ENCODE peak calls at places on chromosome 2, in five cellular contexts. P is dorsolateral prefrontal cortex, Y is psoas muscle, Z is upper lobe of right lung, M is HFF-Myc. R is an unnamed sample.
A peak's percentile ranks its signal among the peaks of the same experiment; 100 is the strongest.

GRCh38 chr2:71995067-71995665 is 152.5 kb downstream of the CYP26B1 start:
- DNase-seq in P (no peak), Y (no peak), Z (no peak), M (peak; percentile 38), R (no peak)

GRCh38 chr2:191927319-191927867 is 80.5 kb upstream of the CAVIN2 start:
- DNase-seq in P (no peak), Y (no peak), Z (no peak), M (peak; percentile 65), R (no peak)

GRCh38 chr2:127085260-127085666 is 21.7 kb downstream of the BIN1 start:
- DNase-seq in P (no peak), Y (peak; percentile 34), Z (peak; percentile 86), M (no peak), R (no peak)

GRCh38 chr2:121386707-121387106 is 101.7 kb upstream of the TFCP2L1 start:
- DNase-seq in P (no peak), Y (no peak), Z (no peak), M (no peak), R (no peak)

GRCh38 chr2:137199751-137200150 is 434.4 kb downstream of the THSD7B start:
- DNase-seq in P (no peak), Y (no peak), Z (no peak), M (no peak), R (no peak)

GRCh38 chr2:46983065-46983801 is 67.6 kb upstream of the MCFD2 start:
- DNase-seq in P (no peak), Y (no peak), Z (no peak), M (no peak), R (no peak)

GRCh38 chr2:134603966-134604365 is 114.8 kb downstream of the TMEM163 start:
- DNase-seq in P (no peak), Y (no peak), Z (no peak), M (no peak), R (no peak)

GRCh38 chr2:52881606-52882005 is 886.0 kb upstream of the CHAC2 start:
- DNase-seq in P (no peak), Y (no peak), Z (no peak), M (no peak), R (no peak)

GRCh38 chr2:239268549-239268948 is 132.3 kb downstream of the HDAC4 start:
- DNase-seq in P (peak; percentile 6), Y (no peak), Z (no peak), M (no peak), R (no peak)

GRCh38 chr2:127358044-127358443 is 29.7 kb downstream of the MAP3K2 start:
- DNase-seq in P (no peak), Y (no peak), Z (no peak), M (no peak), R (no peak)

GRCh38 chr2:57516740-57517340 is 529.8 kb upstream of the VRK2 start:
- DNase-seq in P (no peak), Y (no peak), Z (no peak), M (peak; percentile 2), R (no peak)

GRCh38 chr2:219507555-219508443 is 6.5 kb upstream of the ASIC4 start:
- DNase-seq in P (no peak), Y (no peak), Z (no peak), M (no peak), R (no peak)

GRCh38 chr2:155151945-155152344 is 453.4 kb downstream of the KCNJ3 start:
- DNase-seq in P (no peak), Y (no peak), Z (no peak), M (no peak), R (no peak)

GRCh38 chr2:54568876-54569298 is 112.8 kb downstream of the SPTBN1 start:
- DNase-seq in P (no peak), Y (no peak), Z (no peak), M (no peak), R (no peak)

GRCh38 chr2:170162261-170162612 is 15.7 kb upstream of the MYO3B start:
- DNase-seq in P (no peak), Y (no peak), Z (no peak), M (no peak), R (no peak)

GRCh38 chr2:68411397-68412126 is 46.5 kb downstream of the PLEK start:
- DNase-seq in P (no peak), Y (no peak), Z (no peak), M (no peak), R (no peak)

GRCh38 chr2:241314181-241314932 is 1.1 kb downstream of the HDLBP start:
- DNase-seq in P (no peak), Y (no peak), Z (no peak), M (no peak), R (no peak)

GRCh38 chr2:1887915-1888314 is 143.6 kb upstream of the PXDN start:
- DNase-seq in P (no peak), Y (no peak), Z (no peak), M (no peak), R (no peak)

GRCh38 chr2:44549099-44549471 is 187.3 kb downstream of the CAMKMT start:
- DNase-seq in P (no peak), Y (no peak), Z (no peak), M (peak; percentile 76), R (no peak)

GRCh38 chr2:173326806-173327205 is 27.9 kb upstream of the CDCA7 start:
- DNase-seq in P (no peak), Y (no peak), Z (no peak), M (no peak), R (no peak)

GRCh38 chr2:95721726-95722125 is 129.9 kb downstream of the TRIM43 start:
- DNase-seq in P (no peak), Y (no peak), Z (no peak), M (no peak), R (no peak)

GRCh38 chr2:240739797-240740196 is 48.1 kb downstream of the AQP12A start:
- DNase-seq in P (no peak), Y (no peak), Z (no peak), M (no peak), R (no peak)

GRCh38 chr2:160125366-160125765 is 63.0 kb upstream of the PLA2R1 start:
- DNase-seq in P (no peak), Y (no peak), Z (no peak), M (no peak), R (no peak)

GRCh38 chr2:64315561-64315960 is 138.4 kb upstream of the LGALSL start:
- DNase-seq in P (no peak), Y (no peak), Z (no peak), M (no peak), R (no peak)

GRCh38 chr2:64312622-64312948 is 141.4 kb upstream of the LGALSL start:
- DNase-seq in P (no peak), Y (no peak), Z (no peak), M (no peak), R (no peak)

GRCh38 chr2:64313311-64313710 is 140.7 kb upstream of the LGALSL start:
- DNase-seq in P (no peak), Y (no peak), Z (no peak), M (no peak), R (no peak)

GRCh38 chr2:64311191-64311910 is 142.6 kb upstream of the LGALSL start:
- DNase-seq in P (no peak), Y (no peak), Z (no peak), M (no peak), R (no peak)

DNA sequence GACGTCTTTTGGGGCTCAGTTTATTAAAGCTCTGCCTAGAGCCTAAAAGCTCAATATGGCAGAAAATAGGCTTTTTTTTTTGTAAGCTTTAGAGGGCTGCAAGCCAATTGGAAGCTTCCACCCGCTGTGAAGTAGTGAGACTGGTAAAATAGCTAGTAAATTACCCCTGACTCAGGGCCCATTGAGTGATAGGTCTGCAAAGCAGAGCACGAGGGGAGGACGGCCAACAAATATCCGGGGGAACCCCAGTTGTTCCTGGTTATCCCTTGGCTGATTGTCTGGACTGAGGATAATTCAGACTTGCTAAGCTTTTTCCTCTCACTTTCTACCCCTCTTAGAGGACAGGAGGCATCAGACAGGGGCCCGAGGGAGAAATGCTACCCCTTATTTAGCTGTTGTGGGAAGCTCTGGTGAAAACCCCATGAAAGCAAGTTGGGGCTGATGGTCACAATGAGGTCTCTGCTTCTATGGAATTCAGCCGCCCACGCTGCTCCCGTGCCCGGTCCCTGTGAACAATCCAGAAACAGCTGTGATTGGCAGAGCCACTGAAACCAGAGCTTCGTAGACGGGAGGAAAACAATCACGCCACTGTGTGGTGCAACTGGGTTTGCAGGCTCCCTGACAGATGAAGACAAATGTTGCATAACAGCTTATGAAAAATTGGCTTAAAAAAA is 141.9 kb upstream of the LGALSL start:
- DNase-seq in P (peak; percentile 80), Y (peak; percentile 70), Z (peak; percentile 86), M (peak; percentile 82), R (no peak)
- TF ChIP-seq CTCF in P (peak; percentile 55), Y (peak; percentile 51), Z (peak; percentile 57), M (peak; percentile 57), R (no peak)

GRCh38 chr2:8282858-8283252 is 399.0 kb upstream of the ID2 start:
- DNase-seq in P (no peak), Y (no peak), Z (no peak), M (no peak), R (no peak)

GRCh38 chr2:8281950-8282857 is 399.7 kb upstream of the ID2 start:
- DNase-seq in P (no peak), Y (no peak), Z (no peak), M (no peak), R (no peak)

GRCh38 chr2:8285898-8286297 is 396.0 kb upstream of the ID2 start:
- DNase-seq in P (no peak), Y (no peak), Z (no peak), M (no peak), R (no peak)

GRCh38 chr2:8288206-8288605 is 393.6 kb upstream of the ID2 start:
- DNase-seq in P (no peak), Y (no peak), Z (no peak), M (no peak), R (no peak)

GRCh38 chr2:8285081-8285480 is 396.8 kb upstream of the ID2 start:
- DNase-seq in P (no peak), Y (no peak), Z (no peak), M (no peak), R (no peak)
- TF ChIP-seq CTCF in P (peak; percentile 43), Y (no peak), Z (peak; percentile 14), M (peak; percentile 11), R (no peak)

DNA sequence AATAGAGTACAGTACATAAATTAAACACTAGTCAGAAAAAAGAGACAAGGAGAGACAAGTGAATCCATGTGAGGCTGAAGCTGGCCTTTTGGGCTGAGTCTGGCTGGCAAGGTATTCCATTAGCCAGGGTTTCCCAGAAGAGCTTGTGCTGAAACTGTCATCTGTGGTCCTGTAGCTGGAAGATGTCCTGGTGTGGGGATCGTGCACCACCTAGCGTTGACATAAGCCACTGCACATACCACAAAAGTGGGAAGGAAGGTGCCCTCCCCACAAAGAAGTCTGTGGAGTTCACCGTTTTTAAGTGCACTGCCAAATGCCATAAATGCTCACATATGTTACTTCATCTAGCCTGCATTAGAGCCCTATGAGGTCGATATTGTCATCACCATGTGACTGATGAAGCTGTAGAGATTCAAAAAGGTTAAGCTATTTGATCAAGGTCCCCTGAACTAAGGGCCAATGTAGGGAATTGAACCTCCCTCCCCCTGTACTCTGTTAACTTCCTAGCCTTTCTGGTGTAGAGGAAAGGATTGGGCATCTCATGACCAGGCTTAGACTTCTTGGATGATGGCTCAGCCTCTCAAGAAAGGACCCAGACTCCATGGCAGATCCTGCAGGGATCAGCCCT is 31.9 kb upstream of the GALNT14 start:
- DNase-seq in P (peak; percentile 81), Y (peak; percentile 37), Z (no peak), M (peak; percentile 56), R (peak; percentile 65)
- TF ChIP-seq CTCF in P (peak; percentile 88), Y (peak; percentile 91), Z (peak; percentile 93), M (peak; percentile 97), R (peak; percentile 92)

DNA sequence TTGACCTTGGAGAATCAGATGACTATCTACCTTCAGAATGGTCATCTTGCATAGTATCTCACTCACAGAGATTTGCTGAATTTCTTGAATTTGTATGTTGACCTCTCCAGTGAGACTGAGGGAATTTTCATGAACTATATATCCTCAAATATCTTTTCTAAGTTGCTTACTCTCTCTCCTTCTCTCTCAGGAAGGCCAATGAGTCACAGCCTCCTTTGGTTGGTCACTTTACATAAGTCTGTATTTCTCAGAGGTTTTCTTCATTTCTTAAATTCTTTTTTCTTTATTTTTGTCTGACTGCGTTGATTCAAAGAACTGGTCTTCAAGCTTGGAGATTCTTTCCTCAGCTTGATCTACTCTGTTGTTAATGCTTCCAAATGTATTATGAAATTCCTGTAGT is 51.7 kb downstream of the VIT start:
- DNase-seq in P (no peak), Y (no peak), Z (no peak), M (no peak), R (no peak)
- TF ChIP-seq CTCF in P (no peak), Y (no peak), Z (no peak), M (no peak), R (no peak)

R was measured in glutamatergic neuron.